ENCODE peak calls at places on chromosomes 11 and 22, in seven cellular contexts. One of them, this sample, is unnamed.
A peak's percentile ranks its signal among the peaks of the same experiment; 100 is the strongest.

GRCh38 chr11:19989191-19989590 is 171.1 kb downstream of the DBX1 start:
- DNase-seq in CD8-positive, alpha-beta memory T cell: no peak
- DNase-seq in transverse colon: no peak
- DNase-seq in heart right ventricle: no peak
- DNase-seq in colonic mucosa: no peak
- DNase-seq in MM.1S: no peak
- DNase-seq in HCT116: no peak
- DNase-seq in this sample: no peak

GRCh38 chr11:32426819-32427615 is 8.3 kb downstream of the WT1 start:
- DNase-seq in heart right ventricle: peak; percentile 87
- DNase-seq in MM.1S: no peak
- DNase-seq in colonic mucosa: no peak
- DNase-seq in transverse colon: no peak
- DNase-seq in CD8-positive, alpha-beta memory T cell: peak; percentile 6
- DNase-seq in HCT116: no peak
- DNase-seq in this sample: no peak

GRCh38 chr11:121557348-121557747 is 104.6 kb upstream of the SORL1-AS1 start:
- DNase-seq in CD8-positive, alpha-beta memory T cell: no peak
- DNase-seq in HCT116: no peak
- DNase-seq in MM.1S: no peak
- DNase-seq in heart right ventricle: no peak
- DNase-seq in transverse colon: no peak
- DNase-seq in colonic mucosa: no peak
- DNase-seq in this sample: no peak

GRCh38 chr11:71249301-71249700 is 3.1 kb downstream of the SHANK2 start:
- DNase-seq in HCT116: no peak
- DNase-seq in CD8-positive, alpha-beta memory T cell: no peak
- DNase-seq in MM.1S: no peak
- DNase-seq in transverse colon: no peak
- DNase-seq in colonic mucosa: no peak
- DNase-seq in heart right ventricle: no peak
- DNase-seq in this sample: no peak

GRCh38 chr11:64796757-64797541 is 6.1 kb downstream of the MAP4K2 start:
- DNase-seq in transverse colon: no peak
- DNase-seq in HCT116: no peak
- DNase-seq in MM.1S: no peak
- DNase-seq in CD8-positive, alpha-beta memory T cell: no peak
- DNase-seq in colonic mucosa: no peak
- DNase-seq in heart right ventricle: no peak
- DNase-seq in this sample: no peak

GRCh38 chr22:48342016-48342415 is 1485.7 kb downstream of the BRD1 start:
- DNase-seq in MM.1S: no peak
- DNase-seq in HCT116: no peak
- DNase-seq in CD8-positive, alpha-beta memory T cell: no peak
- DNase-seq in transverse colon: no peak
- DNase-seq in heart right ventricle: no peak
- DNase-seq in colonic mucosa: no peak
- DNase-seq in this sample: no peak

GRCh38 chr22:44683237-44683636 is 18.8 kb upstream of the PRR5 start:
- DNase-seq in HCT116: no peak
- DNase-seq in MM.1S: no peak
- DNase-seq in CD8-positive, alpha-beta memory T cell: no peak
- DNase-seq in colonic mucosa: no peak
- DNase-seq in heart right ventricle: no peak
- DNase-seq in transverse colon: no peak
- DNase-seq in this sample: no peak

GRCh38 chr11:129249351-129249750 is 57.2 kb upstream of the ARHGAP32 start:
- DNase-seq in transverse colon: no peak
- DNase-seq in colonic mucosa: no peak
- DNase-seq in HCT116: no peak
- DNase-seq in CD8-positive, alpha-beta memory T cell: no peak
- DNase-seq in MM.1S: no peak
- DNase-seq in heart right ventricle: no peak
- DNase-seq in this sample: no peak

GRCh38 chr22:29041408-29041807 is 20.2 kb downstream of the C22orf31 start:
- DNase-seq in transverse colon: no peak
- DNase-seq in MM.1S: no peak
- DNase-seq in CD8-positive, alpha-beta memory T cell: no peak
- DNase-seq in HCT116: no peak
- DNase-seq in colonic mucosa: no peak
- DNase-seq in heart right ventricle: no peak
- DNase-seq in this sample: no peak

GRCh38 chr22:49826603-49827306 is 918 bp downstream of the BRD1 start:
- DNase-seq in colonic mucosa: peak; percentile 47
- DNase-seq in heart right ventricle: peak; percentile 36
- DNase-seq in MM.1S: peak; percentile 40
- DNase-seq in CD8-positive, alpha-beta memory T cell: peak; percentile 30
- DNase-seq in HCT116: no peak
- DNase-seq in transverse colon: peak; percentile 47
- DNase-seq in this sample: peak; percentile 64

GRCh38 chr22:19516378-19517170 is 7.6 kb downstream of the CLDN5 start:
- DNase-seq in CD8-positive, alpha-beta memory T cell: no peak
- DNase-seq in heart right ventricle: no peak
- DNase-seq in transverse colon: no peak
- DNase-seq in colonic mucosa: no peak
- DNase-seq in HCT116: no peak
- DNase-seq in MM.1S: no peak
- DNase-seq in this sample: no peak
- H3K36me3 ChIP-seq in CD8-positive, alpha-beta memory T cell: no peaks in the 10 kb centered on the region
- H3K36me3 ChIP-seq in heart right ventricle: peaks cover 18% of the 10 kb centered on the region
- H3K36me3 ChIP-seq in transverse colon: no peaks in the 10 kb centered on the region
- H3K36me3 ChIP-seq in colonic mucosa: no peaks in the 10 kb centered on the region
- H3K36me3 ChIP-seq in HCT116: peaks cover 7% of the 10 kb centered on the region
- H3K36me3 ChIP-seq in MM.1S: no peaks in the 10 kb centered on the region
- H3K36me3 ChIP-seq in this sample: peaks cover 91% of the 10 kb centered on the region

DNA sequence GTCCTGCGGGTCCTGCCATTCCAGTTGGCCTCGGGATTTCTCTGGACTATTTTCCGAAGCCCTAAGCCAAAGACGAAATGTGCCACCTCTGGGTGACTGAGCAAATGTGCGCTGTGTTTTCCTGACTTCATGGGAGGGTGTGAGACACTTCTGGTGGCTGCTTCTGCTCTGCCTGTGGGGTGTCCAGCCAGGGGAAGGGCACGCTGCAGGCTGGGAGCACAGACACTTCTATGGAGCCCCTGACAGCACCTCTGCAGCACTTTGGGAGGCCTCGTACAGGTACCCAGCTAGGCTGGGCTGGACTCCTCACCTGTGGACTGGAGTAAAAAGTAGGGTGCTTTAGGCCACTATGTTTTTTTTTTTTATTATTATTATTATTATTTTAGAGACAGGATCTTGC is 17.7 kb downstream of the TANGO2 start:
- DNase-seq in CD8-positive, alpha-beta memory T cell: no peak
- DNase-seq in heart right ventricle: no peak
- DNase-seq in HCT116: no peak
- DNase-seq in colonic mucosa: no peak
- DNase-seq in MM.1S: no peak
- DNase-seq in transverse colon: no peak
- DNase-seq in this sample: no peak
- H3K36me3 ChIP-seq in CD8-positive, alpha-beta memory T cell: peaks cover 20% of the 10 kb centered on the region
- H3K36me3 ChIP-seq in heart right ventricle: peaks cover 77% of the 10 kb centered on the region
- H3K36me3 ChIP-seq in HCT116: no peaks in the 10 kb centered on the region
- H3K36me3 ChIP-seq in colonic mucosa: no peaks in the 10 kb centered on the region
- H3K36me3 ChIP-seq in MM.1S: no peaks in the 10 kb centered on the region
- H3K36me3 ChIP-seq in transverse colon: no peaks in the 10 kb centered on the region
- H3K36me3 ChIP-seq in this sample: peaks cover 36% of the 10 kb centered on the region

GRCh38 chr11:12242071-12242672 is 131.8 kb downstream of the MICAL2 start:
- DNase-seq in HCT116: no peak
- DNase-seq in transverse colon: no peak
- DNase-seq in colonic mucosa: no peak
- DNase-seq in MM.1S: no peak
- DNase-seq in CD8-positive, alpha-beta memory T cell: no peak
- DNase-seq in heart right ventricle: no peak
- DNase-seq in this sample: no peak
- H3K36me3 ChIP-seq in HCT116: no peaks in the 10 kb centered on the region
- H3K36me3 ChIP-seq in transverse colon: peaks cover 9% of the 10 kb centered on the region
- H3K36me3 ChIP-seq in colonic mucosa: peaks cover 7% of the 10 kb centered on the region
- H3K36me3 ChIP-seq in MM.1S: no peaks in the 10 kb centered on the region
- H3K36me3 ChIP-seq in CD8-positive, alpha-beta memory T cell: peaks cover 4% of the 10 kb centered on the region
- H3K36me3 ChIP-seq in heart right ventricle: peaks cover 83% of the 10 kb centered on the region
- H3K36me3 ChIP-seq in this sample: no peaks in the 10 kb centered on the region

GRCh38 chr11:47848636-47849155 is 546 bp upstream of the NUP160 start:
- DNase-seq in colonic mucosa: no peak
- DNase-seq in CD8-positive, alpha-beta memory T cell: no peak
- DNase-seq in MM.1S: no peak
- DNase-seq in heart right ventricle: no peak
- DNase-seq in transverse colon: no peak
- DNase-seq in HCT116: no peak
- DNase-seq in this sample: no peak

GRCh38 chr11:47847537-47847891 is 636 bp downstream of the NUP160 start:
- DNase-seq in MM.1S: no peak
- DNase-seq in colonic mucosa: no peak
- DNase-seq in heart right ventricle: no peak
- DNase-seq in CD8-positive, alpha-beta memory T cell: no peak
- DNase-seq in transverse colon: no peak
- DNase-seq in HCT116: no peak
- DNase-seq in this sample: no peak

GRCh38 chr11:47850337-47850736 is 2.2 kb upstream of the NUP160 start:
- DNase-seq in transverse colon: no peak
- DNase-seq in HCT116: no peak
- DNase-seq in colonic mucosa: no peak
- DNase-seq in CD8-positive, alpha-beta memory T cell: no peak
- DNase-seq in MM.1S: peak; percentile 58
- DNase-seq in heart right ventricle: no peak
- DNase-seq in this sample: peak; percentile 80

GRCh38 chr11:47847892-47848635 is at the start of gene NUP160:
- DNase-seq in heart right ventricle: peak; percentile 87
- DNase-seq in CD8-positive, alpha-beta memory T cell: peak; percentile 81
- DNase-seq in MM.1S: peak; percentile 86
- DNase-seq in HCT116: peak; percentile 23
- DNase-seq in colonic mucosa: peak; percentile 91
- DNase-seq in transverse colon: peak; percentile 91
- DNase-seq in this sample: peak; percentile 76

GRCh38 chr11:47846998-47847397 is 1.2 kb downstream of the NUP160 start:
- DNase-seq in heart right ventricle: no peak
- DNase-seq in transverse colon: no peak
- DNase-seq in MM.1S: no peak
- DNase-seq in HCT116: no peak
- DNase-seq in colonic mucosa: no peak
- DNase-seq in CD8-positive, alpha-beta memory T cell: no peak
- DNase-seq in this sample: no peak
- H3K36me3 ChIP-seq in heart right ventricle: peaks cover 46% of the 10 kb centered on the region
- H3K36me3 ChIP-seq in transverse colon: no peaks in the 10 kb centered on the region
- H3K36me3 ChIP-seq in MM.1S: peaks cover 15% of the 10 kb centered on the region
- H3K36me3 ChIP-seq in HCT116: peaks cover 28% of the 10 kb centered on the region
- H3K36me3 ChIP-seq in colonic mucosa: no peaks in the 10 kb centered on the region
- H3K36me3 ChIP-seq in CD8-positive, alpha-beta memory T cell: peaks cover 20% of the 10 kb centered on the region
- H3K36me3 ChIP-seq in this sample: peaks cover 46% of the 10 kb centered on the region

GRCh38 chr11:30192620-30193019 is 38.2 kb upstream of the FSHB start:
- DNase-seq in CD8-positive, alpha-beta memory T cell: no peak
- DNase-seq in heart right ventricle: no peak
- DNase-seq in MM.1S: no peak
- DNase-seq in colonic mucosa: no peak
- DNase-seq in transverse colon: no peak
- DNase-seq in HCT116: no peak
- DNase-seq in this sample: no peak

DNA sequence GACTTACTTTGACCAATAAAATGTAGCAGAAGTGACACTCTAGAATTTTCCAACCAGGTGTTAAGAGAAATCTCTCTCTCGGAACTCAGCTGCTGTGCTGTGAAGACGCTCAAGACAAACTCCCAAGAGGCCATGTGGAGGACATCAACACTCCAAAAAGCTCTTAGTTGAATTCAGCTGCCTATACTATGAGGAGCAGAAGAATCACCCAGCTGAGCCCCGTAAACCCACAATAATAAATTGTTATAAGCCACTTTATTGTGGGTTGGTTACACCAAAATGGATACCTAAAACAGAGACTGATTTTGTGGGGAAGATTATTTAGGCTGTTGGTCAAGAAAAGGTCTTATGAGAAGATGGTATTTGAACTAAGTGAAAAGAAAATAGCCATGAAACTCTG is 44.1 kb upstream of the FSHB start:
- DNase-seq in colonic mucosa: no peak
- DNase-seq in MM.1S: no peak
- DNase-seq in CD8-positive, alpha-beta memory T cell: no peak
- DNase-seq in heart right ventricle: no peak
- DNase-seq in HCT116: no peak
- DNase-seq in transverse colon: no peak
- DNase-seq in this sample: no peak
- H3K36me3 ChIP-seq in colonic mucosa: no peaks in the 10 kb centered on the region
- H3K36me3 ChIP-seq in MM.1S: no peaks in the 10 kb centered on the region
- H3K36me3 ChIP-seq in CD8-positive, alpha-beta memory T cell: no peaks in the 10 kb centered on the region
- H3K36me3 ChIP-seq in heart right ventricle: no peaks in the 10 kb centered on the region
- H3K36me3 ChIP-seq in HCT116: no peaks in the 10 kb centered on the region
- H3K36me3 ChIP-seq in transverse colon: no peaks in the 10 kb centered on the region
- H3K36me3 ChIP-seq in this sample: no peaks in the 10 kb centered on the region

DNA sequence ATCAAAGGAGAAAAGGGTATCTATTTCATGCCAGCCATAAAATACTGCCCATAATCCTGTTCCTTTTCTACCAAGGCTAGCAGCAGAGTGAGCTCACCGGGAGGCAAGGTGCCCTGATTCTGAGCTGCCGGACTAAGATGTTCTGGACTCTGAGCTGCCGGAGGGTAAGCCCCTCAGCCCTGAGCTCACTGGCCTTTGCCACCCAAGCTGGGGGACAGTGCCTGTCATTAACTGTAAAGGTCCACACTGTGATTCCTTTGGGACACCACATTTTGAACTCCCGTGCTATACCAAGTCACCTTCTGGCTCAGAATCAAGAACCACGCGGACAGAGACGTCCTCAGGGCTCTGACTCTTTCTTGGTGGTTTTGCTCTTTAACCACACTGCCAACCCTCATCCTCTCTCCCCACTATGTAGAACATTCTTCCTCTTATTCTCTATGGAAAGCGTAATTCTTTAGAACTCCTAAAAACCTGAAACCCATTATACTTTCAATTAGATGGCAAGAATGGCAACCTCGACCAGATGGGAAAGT is 88.4 kb upstream of the BID start:
- DNase-seq in CD8-positive, alpha-beta memory T cell: no peak
- DNase-seq in MM.1S: peak; percentile 61
- DNase-seq in HCT116: no peak
- DNase-seq in transverse colon: no peak
- DNase-seq in heart right ventricle: no peak
- DNase-seq in colonic mucosa: no peak
- DNase-seq in this sample: no peak
- H3K36me3 ChIP-seq in CD8-positive, alpha-beta memory T cell: no peaks in the 10 kb centered on the region
- H3K36me3 ChIP-seq in MM.1S: no peaks in the 10 kb centered on the region
- H3K36me3 ChIP-seq in HCT116: peaks cover 6% of the 10 kb centered on the region
- H3K36me3 ChIP-seq in transverse colon: peaks cover 10% of the 10 kb centered on the region
- H3K36me3 ChIP-seq in heart right ventricle: peaks cover 46% of the 10 kb centered on the region
- H3K36me3 ChIP-seq in colonic mucosa: peaks cover 5% of the 10 kb centered on the region
- H3K36me3 ChIP-seq in this sample: peaks cover 96% of the 10 kb centered on the region

This sample was measured in OCI-LY7.